ENCODE peak calls at places on chromosomes 1 and 21, in five cellular contexts. One of them, this sample, is unnamed.

GRCh38 chr1:46613661-46614603 is 2.7 kb downstream of the MOB3C start:
- DNase-seq in dorsolateral prefrontal cortex: peak
- DNase-seq in heart right ventricle: peak
- DNase-seq in mucosa of descending colon: peak
- DNase-seq in AG09309: no peak
- DNase-seq in this sample: no peak

GRCh38 chr1:16351994-16352841 is at the start of gene FBXO42:
- DNase-seq in dorsolateral prefrontal cortex: peak
- DNase-seq in heart right ventricle: peak
- DNase-seq in mucosa of descending colon: peak
- DNase-seq in AG09309: peak
- DNase-seq in this sample: peak

GRCh38 chr1:44079566-44079965 is 39.1 kb upstream of the KLF17 start:
- DNase-seq in dorsolateral prefrontal cortex: no peak
- DNase-seq in heart right ventricle: no peak
- DNase-seq in mucosa of descending colon: no peak
- DNase-seq in AG09309: no peak
- DNase-seq in this sample: no peak

GRCh38 chr1:225447649-225448048 is 19.8 kb upstream of the LBR start:
- DNase-seq in dorsolateral prefrontal cortex: peak
- DNase-seq in heart right ventricle: no peak
- DNase-seq in mucosa of descending colon: peak
- DNase-seq in AG09309: no peak
- DNase-seq in this sample: no peak

GRCh38 chr21:37367301-37367757 is 756 bp downstream of the DYRK1A start:
- DNase-seq in dorsolateral prefrontal cortex: peak
- DNase-seq in heart right ventricle: no peak
- DNase-seq in mucosa of descending colon: no peak
- DNase-seq in AG09309: no peak
- DNase-seq in this sample: no peak

GRCh38 chr1:41629571-41629970 is 145.1 kb upstream of the EDN2 start:
- DNase-seq in dorsolateral prefrontal cortex: no peak
- DNase-seq in heart right ventricle: no peak
- DNase-seq in mucosa of descending colon: no peak
- DNase-seq in AG09309: peak
- DNase-seq in this sample: no peak

GRCh38 chr21:26391166-26391565 is 181.9 kb downstream of the CYYR1 start:
- DNase-seq in dorsolateral prefrontal cortex: no peak
- DNase-seq in heart right ventricle: no peak
- DNase-seq in mucosa of descending colon: no peak
- DNase-seq in AG09309: no peak
- DNase-seq in this sample: no peak

GRCh38 chr1:20233394-20233793 is 47.1 kb upstream of the PLA2G2C start:
- DNase-seq in dorsolateral prefrontal cortex: no peak
- DNase-seq in heart right ventricle: no peak
- DNase-seq in mucosa of descending colon: no peak
- DNase-seq in AG09309: no peak
- DNase-seq in this sample: no peak

GRCh38 chr21:34880401-34880800 is 168.7 kb downstream of the RUNX1 start:
- DNase-seq in dorsolateral prefrontal cortex: no peak
- DNase-seq in heart right ventricle: no peak
- DNase-seq in mucosa of descending colon: no peak
- DNase-seq in AG09309: no peak
- DNase-seq in this sample: no peak
- H3K4me3 ChIP-seq in dorsolateral prefrontal cortex: no peak
- H3K4me3 ChIP-seq in heart right ventricle: no peak
- H3K4me3 ChIP-seq in mucosa of descending colon: no peak
- H3K4me3 ChIP-seq in AG09309: peak
- H3K4me3 ChIP-seq in this sample: no peak

DNA sequence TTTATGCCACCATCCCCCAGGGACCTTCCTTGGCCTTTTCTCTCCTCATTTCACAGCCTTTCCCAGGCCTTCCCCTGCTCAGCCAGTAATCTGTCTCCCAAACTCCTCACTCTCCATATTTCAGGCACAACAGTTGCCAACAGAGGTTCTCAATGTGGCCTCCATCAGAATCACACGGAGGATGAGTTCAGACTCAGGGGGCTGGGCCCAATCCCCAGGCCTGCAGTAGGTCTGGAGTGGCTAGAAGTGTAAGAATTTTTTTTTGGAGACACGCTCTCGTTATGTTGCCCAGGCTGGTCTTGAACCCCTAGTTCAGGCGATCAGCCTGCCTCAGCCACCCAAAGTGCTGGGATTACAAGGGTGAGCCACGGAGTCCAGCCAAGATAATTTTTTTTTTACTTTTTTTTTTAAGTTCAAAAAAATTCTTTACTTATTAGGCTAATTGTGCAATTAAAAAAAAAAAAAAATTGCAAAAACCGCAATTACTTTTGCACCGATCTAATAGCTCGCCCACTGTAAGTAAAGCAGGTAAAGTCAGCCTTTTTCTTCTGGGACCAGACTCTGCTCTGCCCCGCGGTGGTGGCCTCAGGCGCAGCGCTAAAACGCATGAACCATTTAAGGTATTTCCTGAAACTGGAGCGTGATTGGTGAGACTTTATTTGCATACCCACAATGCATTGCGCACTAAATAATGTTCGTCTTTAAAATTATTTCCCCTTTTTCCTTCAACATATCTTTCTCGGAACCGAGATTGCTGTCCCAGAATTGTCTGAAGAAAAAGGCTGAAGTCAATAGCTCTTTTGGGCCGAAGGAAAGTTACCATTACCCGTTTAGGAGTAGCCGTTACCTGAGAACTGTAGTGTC is 18.7 kb downstream of the KIAA2013 start:
- DNase-seq in dorsolateral prefrontal cortex: peak
- DNase-seq in heart right ventricle: peak
- DNase-seq in mucosa of descending colon: peak
- DNase-seq in AG09309: peak
- DNase-seq in this sample: peak
- TF ChIP-seq CTCF in dorsolateral prefrontal cortex: peak
- TF ChIP-seq CTCF in heart right ventricle: peak
- TF ChIP-seq CTCF in mucosa of descending colon: peak
- TF ChIP-seq CTCF in AG09309: peak
- TF ChIP-seq CTCF in this sample: peak

DNA sequence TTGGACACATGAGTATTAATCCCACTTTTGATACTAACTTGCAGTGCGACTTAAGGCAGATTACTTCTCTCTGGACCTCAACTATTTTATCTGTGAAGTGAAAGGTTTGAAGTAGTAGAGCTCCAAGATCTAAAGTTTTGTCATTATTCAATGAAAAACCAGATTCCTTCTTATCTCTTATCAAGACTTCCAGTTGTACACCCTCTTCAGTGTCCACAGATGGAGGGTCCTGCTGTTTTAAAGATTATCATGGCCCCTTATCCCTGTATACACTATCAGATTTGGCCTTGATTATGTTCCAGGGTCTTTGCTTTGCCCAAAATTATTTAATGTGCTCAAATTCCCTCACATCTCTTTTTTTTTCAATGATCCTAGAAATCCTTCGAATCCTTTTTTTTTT is 1.1 kb downstream of the C1orf50 start:
- DNase-seq in dorsolateral prefrontal cortex: no peak
- DNase-seq in heart right ventricle: no peak
- DNase-seq in mucosa of descending colon: no peak
- DNase-seq in AG09309: no peak
- DNase-seq in this sample: no peak
- H3K4me3 ChIP-seq in dorsolateral prefrontal cortex: peak
- H3K4me3 ChIP-seq in heart right ventricle: peak
- H3K4me3 ChIP-seq in mucosa of descending colon: no peak
- H3K4me3 ChIP-seq in AG09309: no peak
- H3K4me3 ChIP-seq in this sample: peak

GRCh38 chr1:47779613-47780012 is 217.6 kb downstream of the TRABD2B start:
- DNase-seq in dorsolateral prefrontal cortex: no peak
- DNase-seq in heart right ventricle: no peak
- DNase-seq in mucosa of descending colon: no peak
- DNase-seq in AG09309: no peak
- DNase-seq in this sample: no peak

GRCh38 chr1:47782414-47783165 is 214.6 kb downstream of the TRABD2B start:
- DNase-seq in dorsolateral prefrontal cortex: no peak
- DNase-seq in heart right ventricle: no peak
- DNase-seq in mucosa of descending colon: no peak
- DNase-seq in AG09309: no peak
- DNase-seq in this sample: no peak

GRCh38 chr1:47780469-47780995 is 216.7 kb downstream of the TRABD2B start:
- DNase-seq in dorsolateral prefrontal cortex: no peak
- DNase-seq in heart right ventricle: no peak
- DNase-seq in mucosa of descending colon: no peak
- DNase-seq in AG09309: no peak
- DNase-seq in this sample: no peak

GRCh38 chr1:47783638-47784293 is 213.4 kb downstream of the TRABD2B start:
- DNase-seq in dorsolateral prefrontal cortex: no peak
- DNase-seq in heart right ventricle: no peak
- DNase-seq in mucosa of descending colon: no peak
- DNase-seq in AG09309: no peak
- DNase-seq in this sample: no peak

GRCh38 chr1:47781171-47781959 is 215.8 kb downstream of the TRABD2B start:
- DNase-seq in dorsolateral prefrontal cortex: no peak
- DNase-seq in heart right ventricle: no peak
- DNase-seq in mucosa of descending colon: no peak
- DNase-seq in AG09309: no peak
- DNase-seq in this sample: no peak
- TF ChIP-seq CTCF in dorsolateral prefrontal cortex: no peak
- TF ChIP-seq CTCF in heart right ventricle: no peak
- TF ChIP-seq CTCF in mucosa of descending colon: no peak
- TF ChIP-seq CTCF in AG09309: no peak
- TF ChIP-seq CTCF in this sample: no peak

GRCh38 chr1:112971006-112971405 is 15.0 kb upstream of the SLC16A1 start:
- DNase-seq in dorsolateral prefrontal cortex: no peak
- DNase-seq in heart right ventricle: no peak
- DNase-seq in mucosa of descending colon: no peak
- DNase-seq in AG09309: no peak
- DNase-seq in this sample: no peak

GRCh38 chr1:112974646-112975045 is 18.6 kb upstream of the SLC16A1 start:
- DNase-seq in dorsolateral prefrontal cortex: no peak
- DNase-seq in heart right ventricle: no peak
- DNase-seq in mucosa of descending colon: no peak
- DNase-seq in AG09309: no peak
- DNase-seq in this sample: no peak

GRCh38 chr1:112975336-112975735 is 19.3 kb upstream of the SLC16A1 start:
- DNase-seq in dorsolateral prefrontal cortex: no peak
- DNase-seq in heart right ventricle: no peak
- DNase-seq in mucosa of descending colon: no peak
- DNase-seq in AG09309: no peak
- DNase-seq in this sample: no peak

GRCh38 chr1:112973788-112974187 is 17.8 kb upstream of the SLC16A1 start:
- DNase-seq in dorsolateral prefrontal cortex: no peak
- DNase-seq in heart right ventricle: no peak
- DNase-seq in mucosa of descending colon: no peak
- DNase-seq in AG09309: no peak
- DNase-seq in this sample: no peak
- H3K4me3 ChIP-seq in dorsolateral prefrontal cortex: no peak
- H3K4me3 ChIP-seq in heart right ventricle: no peak
- H3K4me3 ChIP-seq in mucosa of descending colon: no peak
- H3K4me3 ChIP-seq in AG09309: no peak
- H3K4me3 ChIP-seq in this sample: no peak

GRCh38 chr1:150895618-150896017 is 8.7 kb downstream of the CTXND2 start:
- DNase-seq in dorsolateral prefrontal cortex: peak
- DNase-seq in heart right ventricle: no peak
- DNase-seq in mucosa of descending colon: no peak
- DNase-seq in AG09309: no peak
- DNase-seq in this sample: no peak
- TF ChIP-seq CTCF in dorsolateral prefrontal cortex: no peak
- TF ChIP-seq CTCF in heart right ventricle: no peak
- TF ChIP-seq CTCF in mucosa of descending colon: no peak
- TF ChIP-seq CTCF in AG09309: no peak
- TF ChIP-seq CTCF in this sample: no peak

DNA sequence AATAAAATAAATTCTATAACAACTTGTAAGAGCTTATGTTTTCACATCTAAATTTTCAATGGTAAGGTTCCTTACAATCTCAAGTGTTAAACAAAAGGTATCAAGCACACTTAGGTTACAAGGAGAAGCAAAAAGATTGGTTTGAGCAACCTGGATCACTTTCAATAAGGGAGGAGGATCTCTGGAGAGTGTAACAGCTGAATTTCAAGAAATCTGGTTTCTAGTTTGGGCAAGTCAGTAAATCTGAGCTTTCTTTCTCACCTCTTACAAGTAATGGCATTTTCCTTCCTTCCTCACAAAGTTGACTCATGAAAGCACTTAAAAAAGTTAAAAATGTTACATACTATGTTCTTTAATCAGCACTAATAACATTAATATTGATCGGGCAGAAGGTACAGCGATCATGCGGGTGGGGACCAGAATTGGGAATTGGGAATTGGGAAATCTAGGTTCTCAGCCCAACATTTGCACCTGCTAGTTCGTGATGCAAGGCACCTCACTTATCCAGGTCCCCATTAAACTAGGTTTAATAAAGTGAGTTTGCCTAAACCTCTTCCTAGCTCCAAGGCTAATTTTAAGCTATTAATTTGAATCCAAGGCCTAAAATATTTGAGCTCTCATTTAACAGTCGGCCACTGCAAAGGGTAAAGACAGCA is 3.1 kb downstream of the NUCKS1 start:
- DNase-seq in dorsolateral prefrontal cortex: no peak
- DNase-seq in heart right ventricle: no peak
- DNase-seq in mucosa of descending colon: no peak
- DNase-seq in AG09309: no peak
- DNase-seq in this sample: no peak
- H3K4me3 ChIP-seq in dorsolateral prefrontal cortex: peak
- H3K4me3 ChIP-seq in heart right ventricle: peak
- H3K4me3 ChIP-seq in mucosa of descending colon: no peak
- H3K4me3 ChIP-seq in AG09309: no peak
- H3K4me3 ChIP-seq in this sample: peak

GRCh38 chr1:107788189-107788588 is 176.8 kb downstream of the VAV3 start:
- DNase-seq in dorsolateral prefrontal cortex: no peak
- DNase-seq in heart right ventricle: no peak
- DNase-seq in mucosa of descending colon: no peak
- DNase-seq in AG09309: no peak
- DNase-seq in this sample: no peak

GRCh38 chr1:107786214-107786842 is 178.7 kb downstream of the VAV3 start:
- DNase-seq in dorsolateral prefrontal cortex: no peak
- DNase-seq in heart right ventricle: no peak
- DNase-seq in mucosa of descending colon: no peak
- DNase-seq in AG09309: no peak
- DNase-seq in this sample: no peak

GRCh38 chr1:107785506-107786213 is 179.3 kb downstream of the VAV3 start:
- DNase-seq in dorsolateral prefrontal cortex: no peak
- DNase-seq in heart right ventricle: no peak
- DNase-seq in mucosa of descending colon: no peak
- DNase-seq in AG09309: no peak
- DNase-seq in this sample: no peak

GRCh38 chr1:107789817-107790609 is 175.0 kb downstream of the VAV3 start:
- DNase-seq in dorsolateral prefrontal cortex: no peak
- DNase-seq in heart right ventricle: no peak
- DNase-seq in mucosa of descending colon: no peak
- DNase-seq in AG09309: no peak
- DNase-seq in this sample: no peak

GRCh38 chr1:107787299-107787698 is 177.7 kb downstream of the VAV3 start:
- DNase-seq in dorsolateral prefrontal cortex: no peak
- DNase-seq in heart right ventricle: no peak
- DNase-seq in mucosa of descending colon: no peak
- DNase-seq in AG09309: no peak
- DNase-seq in this sample: no peak
- TF ChIP-seq CTCF in dorsolateral prefrontal cortex: no peak
- TF ChIP-seq CTCF in heart right ventricle: no peak
- TF ChIP-seq CTCF in mucosa of descending colon: no peak
- TF ChIP-seq CTCF in AG09309: no peak
- TF ChIP-seq CTCF in this sample: peak

DNA sequence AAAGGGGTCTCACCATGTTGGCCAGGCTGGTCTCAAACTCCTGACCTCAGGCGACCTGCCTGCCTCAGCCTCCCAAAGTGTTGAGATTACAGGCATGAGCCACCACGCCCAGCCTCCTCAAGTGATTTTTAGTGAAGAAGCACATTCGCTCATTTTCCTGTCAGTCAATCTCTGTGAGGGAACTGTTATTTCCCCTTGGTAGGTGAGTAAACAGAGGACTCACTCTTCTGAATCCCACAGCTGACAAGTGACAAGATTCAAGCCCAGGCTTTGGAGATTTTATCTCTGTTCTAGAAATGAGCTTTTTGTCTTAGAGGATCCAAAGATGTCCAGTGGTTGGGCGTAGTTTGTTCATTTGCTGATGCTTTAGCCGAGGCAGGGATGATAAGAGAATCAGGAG is 43.9 kb upstream of the TACSTD2 start:
- DNase-seq in dorsolateral prefrontal cortex: no peak
- DNase-seq in heart right ventricle: no peak
- DNase-seq in mucosa of descending colon: no peak
- DNase-seq in AG09309: no peak
- DNase-seq in this sample: no peak
- H3K4me3 ChIP-seq in dorsolateral prefrontal cortex: no peak
- H3K4me3 ChIP-seq in heart right ventricle: no peak
- H3K4me3 ChIP-seq in mucosa of descending colon: no peak
- H3K4me3 ChIP-seq in AG09309: no peak
- H3K4me3 ChIP-seq in this sample: no peak

This sample was measured in GM12864.